ENCODE peak calls at places on chromosomes 3 and 15, in seven cellular contexts. One of them, this sample, is unnamed.

GRCh38 chr3:83403927-83404326 is 1554.9 kb upstream of the CADM2 start:
- DNase-seq in DMS 273 treated with DMSO at 0.1 percent for 48 hours: no peak
- DNase-seq in effector memory CD4-positive, alpha-beta T cell: no peak
- DNase-seq in HCT116: no peak
- DNase-seq in A549: no peak
- DNase-seq in HFF-Myc: no peak
- DNase-seq in bronchial epithelial cell: no peak
- DNase-seq in this sample: no peak

GRCh38 chr15:25092661-25093060 is 137.9 kb downstream of the SNRPN start:
- DNase-seq in DMS 273 treated with DMSO at 0.1 percent for 48 hours: no peak
- DNase-seq in effector memory CD4-positive, alpha-beta T cell: no peak
- DNase-seq in HCT116: no peak
- DNase-seq in A549: no peak
- DNase-seq in HFF-Myc: no peak
- DNase-seq in bronchial epithelial cell: no peak
- DNase-seq in this sample: no peak

GRCh38 chr3:118151164-118151563 is 883.5 kb downstream of the IGSF11 start:
- DNase-seq in DMS 273 treated with DMSO at 0.1 percent for 48 hours: no peak
- DNase-seq in effector memory CD4-positive, alpha-beta T cell: no peak
- DNase-seq in HCT116: no peak
- DNase-seq in A549: no peak
- DNase-seq in HFF-Myc: no peak
- DNase-seq in bronchial epithelial cell: no peak
- DNase-seq in this sample: no peak

GRCh38 chr15:73225358-73226015 is 143.3 kb downstream of the HCN4 start:
- DNase-seq in DMS 273 treated with DMSO at 0.1 percent for 48 hours: no peak
- DNase-seq in effector memory CD4-positive, alpha-beta T cell: peak; percentile 0
- DNase-seq in HCT116: no peak
- DNase-seq in A549: no peak
- DNase-seq in HFF-Myc: no peak
- DNase-seq in bronchial epithelial cell: peak; percentile 26
- DNase-seq in this sample: no peak

GRCh38 chr3:51944541-51945021 is 2.4 kb downstream of the PARP3 start:
- DNase-seq in DMS 273 treated with DMSO at 0.1 percent for 48 hours: no peak
- DNase-seq in effector memory CD4-positive, alpha-beta T cell: no peak
- DNase-seq in HCT116: no peak
- DNase-seq in A549: no peak
- DNase-seq in HFF-Myc: no peak
- DNase-seq in bronchial epithelial cell: no peak
- DNase-seq in this sample: peak; percentile 80

GRCh38 chr3:42123012-42123581 is 31.9 kb downstream of the TRAK1 start:
- DNase-seq in DMS 273 treated with DMSO at 0.1 percent for 48 hours: no peak
- DNase-seq in effector memory CD4-positive, alpha-beta T cell: no peak
- DNase-seq in HCT116: no peak
- DNase-seq in A549: no peak
- DNase-seq in HFF-Myc: no peak
- DNase-seq in bronchial epithelial cell: peak; percentile 89
- DNase-seq in this sample: no peak

GRCh38 chr3:99878005-99878404 is 60.3 kb downstream of the CMSS1 start:
- DNase-seq in DMS 273 treated with DMSO at 0.1 percent for 48 hours: no peak
- DNase-seq in effector memory CD4-positive, alpha-beta T cell: no peak
- DNase-seq in HCT116: peak; percentile 51
- DNase-seq in A549: no peak
- DNase-seq in HFF-Myc: no peak
- DNase-seq in bronchial epithelial cell: peak; percentile 93
- DNase-seq in this sample: no peak

GRCh38 chr15:51470512-51470911 is 129.1 kb downstream of the GLDN start:
- DNase-seq in DMS 273 treated with DMSO at 0.1 percent for 48 hours: no peak
- DNase-seq in effector memory CD4-positive, alpha-beta T cell: no peak
- DNase-seq in HCT116: no peak
- DNase-seq in A549: no peak
- DNase-seq in HFF-Myc: no peak
- DNase-seq in bronchial epithelial cell: no peak
- DNase-seq in this sample: no peak

GRCh38 chr3:44020178-44020577 is 221.5 kb upstream of the TOPAZ1 start:
- DNase-seq in DMS 273 treated with DMSO at 0.1 percent for 48 hours: no peak
- DNase-seq in effector memory CD4-positive, alpha-beta T cell: no peak
- DNase-seq in HCT116: no peak
- DNase-seq in A549: no peak
- DNase-seq in HFF-Myc: no peak
- DNase-seq in bronchial epithelial cell: no peak
- DNase-seq in this sample: no peak

GRCh38 chr3:16053794-16054193 is 120.7 kb upstream of the GALNT15 start:
- DNase-seq in DMS 273 treated with DMSO at 0.1 percent for 48 hours: no peak
- DNase-seq in effector memory CD4-positive, alpha-beta T cell: no peak
- DNase-seq in HCT116: no peak
- DNase-seq in A549: no peak
- DNase-seq in HFF-Myc: no peak
- DNase-seq in bronchial epithelial cell: no peak
- DNase-seq in this sample: no peak

GRCh38 chr3:42020681-42021307 is 58.9 kb upstream of the ULK4 start:
- DNase-seq in DMS 273 treated with DMSO at 0.1 percent for 48 hours: no peak
- DNase-seq in effector memory CD4-positive, alpha-beta T cell: no peak
- DNase-seq in HCT116: no peak
- DNase-seq in A549: no peak
- DNase-seq in HFF-Myc: no peak
- DNase-seq in bronchial epithelial cell: peak; percentile 92
- DNase-seq in this sample: no peak